ENCODE peak calls at places on chromosomes 2 and 18, in four cellular contexts. H is thoracic aorta, V is heart left ventricle, D is lower lobe of right lung. Z is an unnamed sample.

GRCh38 chr2:213007290-213007838 is 144.0 kb downstream of the IKZF2 start:
- DNase-seq in H (no peak), V (no peak), D (no peak), Z (no peak)

GRCh38 chr18:54906636-54907180 is 52.6 kb downstream of the CCDC68 start:
- DNase-seq in H (no peak), V (no peak), D (no peak), Z (no peak)

GRCh38 chr18:44130365-44130942 is 550.2 kb upstream of the SETBP1 start:
- DNase-seq in H (no peak), V (no peak), D (no peak), Z (peak; percentile 33)

GRCh38 chr2:181457121-181457740 is at the start of gene ITGA4:
- DNase-seq in H (no peak), V (peak; percentile 63), D (peak; percentile 85), Z (peak; percentile 88)

GRCh38 chr2:226985227-226985946 is 149.5 kb downstream of the RHBDD1 start:
- DNase-seq in H (no peak), V (no peak), D (no peak), Z (peak; percentile 17)

GRCh38 chr2:10255189-10256030 is 47.3 kb upstream of the HPCAL1 start:
- DNase-seq in H (no peak), V (no peak), D (peak; percentile 31), Z (peak; percentile 4)

GRCh38 chr2:97713296-97714083 is at the start of gene ZAP70:
- DNase-seq in H (no peak), V (peak; percentile 23), D (no peak), Z (no peak)

GRCh38 chr2:44679584-44679983 is 261.9 kb upstream of the SIX3 start:
- DNase-seq in H (no peak), V (no peak), D (no peak), Z (no peak)

GRCh38 chr2:195737531-195738162 is 80.6 kb downstream of the SLC39A10 start:
- DNase-seq in H (no peak), V (no peak), D (no peak), Z (no peak)

GRCh38 chr2:166042356-166042755 is 85.5 kb downstream of the SCN1A start:
- DNase-seq in H (no peak), V (no peak), D (no peak), Z (no peak)

GRCh38 chr18:48100168-48100495 is 169.7 kb upstream of the SMAD2 start:
- DNase-seq in H (no peak), V (no peak), D (no peak), Z (no peak)

GRCh38 chr2:12293868-12294267 is 422.9 kb upstream of the TRIB2 start:
- DNase-seq in H (no peak), V (no peak), D (no peak), Z (no peak)

GRCh38 chr2:121257476-121257831 is 27.5 kb downstream of the TFCP2L1 start:
- DNase-seq in H (no peak), V (no peak), D (no peak), Z (no peak)

GRCh38 chr18:28760299-28760698 is 583.4 kb upstream of the CDH2 start:
- DNase-seq in H (no peak), V (no peak), D (no peak), Z (no peak)

GRCh38 chr18:47150824-47151366 is 595 bp upstream of the HDHD2 start:
- DNase-seq in H (no peak), V (peak; percentile 33), D (no peak), Z (no peak)

GRCh38 chr2:75222527-75222926 is 23.2 kb upstream of the TACR1 start:
- DNase-seq in H (no peak), V (no peak), D (no peak), Z (no peak)

GRCh38 chr18:533995-534601 is 33.6 kb upstream of the COLEC12 start:
- DNase-seq in H (no peak), V (no peak), D (no peak), Z (no peak)

GRCh38 chr2:230697676-230698075 is 15.0 kb upstream of the CAB39 start:
- DNase-seq in H (no peak), V (no peak), D (no peak), Z (no peak)

GRCh38 chr18:27604583-27604982 is 419.5 kb upstream of the CHST9 start:
- DNase-seq in H (no peak), V (no peak), D (no peak), Z (no peak)

GRCh38 chr18:35513181-35513932 is 15.6 kb upstream of the INO80C start:
- DNase-seq in H (no peak), V (peak; percentile 70), D (no peak), Z (peak; percentile 54)

GRCh38 chr2:102139851-102140250 is 2.7 kb upstream of the IL1R1 start:
- DNase-seq in H (no peak), V (no peak), D (no peak), Z (no peak)

GRCh38 chr2:223545830-223546229 is 56.3 kb downstream of the SCG2 start:
- DNase-seq in H (no peak), V (no peak), D (no peak), Z (no peak)

GRCh38 chr2:54595999-54596903 is 127.2 kb upstream of the EML6 start:
- DNase-seq in H (no peak), V (peak; percentile 89), D (no peak), Z (no peak)

GRCh38 chr2:130252880-130253645 is 54.8 kb upstream of the TUBA3E start:
- DNase-seq in H (no peak), V (no peak), D (no peak), Z (no peak)

GRCh38 chr2:9771481-9772017 is 71.7 kb upstream of the TAF1B start:
- DNase-seq in H (no peak), V (peak; percentile 48), D (no peak), Z (no peak)

GRCh38 chr2:213229814-213230213 is 54.5 kb upstream of the SPAG16 start:
- DNase-seq in H (no peak), V (no peak), D (no peak), Z (no peak)

GRCh38 chr2:23480991-23481797 is 96.2 kb downstream of the KLHL29 start:
- DNase-seq in H (no peak), V (no peak), D (no peak), Z (peak; percentile 66)

GRCh38 chr2:226490172-226490571 is 309.4 kb downstream of the IRS1 start:
- DNase-seq in H (no peak), V (no peak), D (no peak), Z (no peak)

GRCh38 chr2:100982431-100982861 is 19.6 kb upstream of the RPL31 start:
- DNase-seq in H (no peak), V (no peak), D (no peak), Z (no peak)

GRCh38 chr18:24837065-24837464 is 376.6 kb downstream of the HRH4 start:
- DNase-seq in H (no peak), V (no peak), D (no peak), Z (no peak)

GRCh38 chr2:20035961-20036666 is 15.3 kb downstream of the LAPTM4A start:
- DNase-seq in H (no peak), V (no peak), D (no peak), Z (no peak)

Z was measured in WTC11.